ENCODE peak calls at places on chromosomes 16 and 17, in seven cellular contexts. N is DND-41; G is mammary epithelial cell; O is CD4-positive, alpha-beta T cell; D is heart left ventricle; P is heart right ventricle; J is GM12878. C is an unnamed sample.

GRCh38 chr17:77476920-77477805 is 336.4 kb downstream of the SEC14L1 start:
- DNase-seq in N (no peak), G (peak; percentile 98), O (no peak), D (peak; percentile 60), P (peak; percentile 52), J (no peak), C (no peak)

GRCh38 chr17:80842456-80843053 is 149.1 kb upstream of the CHMP6 start:
- DNase-seq in N (no peak), G (no peak), O (no peak), D (no peak), P (no peak), J (no peak), C (no peak)

GRCh38 chr16:49876716-49877129 is 20.8 kb upstream of the ZNF423 start:
- DNase-seq in N (no peak), G (no peak), O (no peak), D (peak; percentile 76), P (peak; percentile 84), J (no peak), C (no peak)

GRCh38 chr16:74601131-74601871 is 5.6 kb downstream of the GLG1 start:
- DNase-seq in N (peak; percentile 76), G (peak; percentile 37), O (peak; percentile 48), D (no peak), P (no peak), J (no peak), C (peak; percentile 24)

GRCh38 chr16:13940397-13940933 is 20.5 kb downstream of the ERCC4 start:
- DNase-seq in N (no peak), G (no peak), O (no peak), D (no peak), P (no peak), J (no peak), C (no peak)

GRCh38 chr16:71426069-71426879 is 15.6 kb downstream of the TLE7 start:
- DNase-seq in N (no peak), G (peak; percentile 99), O (peak; percentile 14), D (no peak), P (no peak), J (peak; percentile 67), C (no peak)

GRCh38 chr16:17457513-17457912 is 13.2 kb downstream of the XYLT1 start:
- DNase-seq in N (no peak), G (no peak), O (no peak), D (no peak), P (no peak), J (no peak), C (no peak)

GRCh38 chr16:82111944-82112343 is 58.1 kb downstream of the MPHOSPH6 start:
- DNase-seq in N (no peak), G (peak; percentile 99), O (no peak), D (no peak), P (no peak), J (no peak), C (no peak)

GRCh38 chr16:24721830-24722238 is 7.6 kb upstream of the TNRC6A start:
- DNase-seq in N (no peak), G (peak; percentile 93), O (peak; percentile 4), D (no peak), P (no peak), J (no peak), C (no peak)

GRCh38 chr17:10032142-10032541 is 127.1 kb upstream of the RCVRN start:
- DNase-seq in N (no peak), G (no peak), O (no peak), D (no peak), P (no peak), J (no peak), C (no peak)

GRCh38 chr16:70644763-70645597 is 1.4 kb upstream of the IL34 start:
- DNase-seq in N (no peak), G (no peak), O (no peak), D (no peak), P (no peak), J (no peak), C (no peak)

GRCh38 chr16:81521141-81521626 is 76.6 kb downstream of the CMIP start:
- DNase-seq in N (peak; percentile 64), G (no peak), O (peak; percentile 65), D (no peak), P (no peak), J (no peak), C (peak; percentile 76)

GRCh38 chr17:50421308-50422031 is 4.5 kb upstream of the ACSF2 start:
- DNase-seq in N (peak; percentile 42), G (no peak), O (no peak), D (no peak), P (no peak), J (no peak), C (no peak)

GRCh38 chr17:40059729-40060475 is 2.9 kb upstream of the THRA start:
- DNase-seq in N (no peak), G (no peak), O (no peak), D (no peak), P (no peak), J (no peak), C (no peak)

GRCh38 chr17:66760324-66760723 is 74.6 kb upstream of the CACNG5 start:
- DNase-seq in N (no peak), G (no peak), O (no peak), D (no peak), P (no peak), J (no peak), C (no peak)

GRCh38 chr16:85641776-85642176 is 28.7 kb downstream of the GSE1 start:
- DNase-seq in N (no peak), G (peak; percentile 15), O (no peak), D (no peak), P (peak; percentile 66), J (no peak), C (no peak)

GRCh38 chr16:62899737-62900136 is 863.5 kb upstream of the CDH8 start:
- DNase-seq in N (no peak), G (no peak), O (no peak), D (no peak), P (no peak), J (no peak), C (no peak)
- H3K9me3 ChIP-seq in N (no peaks in the 10 kb centered on the region), G (peaks cover 4% of the 10 kb centered on the region), O (peaks cover 10% of the 10 kb centered on the region), D (no peaks in the 10 kb centered on the region), P (no peaks in the 10 kb centered on the region), J (no peaks in the 10 kb centered on the region), C (no peaks in the 10 kb centered on the region)

GRCh38 chr16:10408824-10409381 is 23.0 kb downstream of the ATF7IP2 start:
- DNase-seq in N (peak; percentile 12), G (no peak), O (no peak), D (no peak), P (no peak), J (no peak), C (no peak)

GRCh38 chr16:10405386-10405939 is 19.6 kb downstream of the ATF7IP2 start:
- DNase-seq in N (no peak), G (no peak), O (no peak), D (peak; percentile 29), P (no peak), J (no peak), C (no peak)

GRCh38 chr16:10402975-10403374 is 17.1 kb downstream of the ATF7IP2 start:
- DNase-seq in N (no peak), G (no peak), O (no peak), D (no peak), P (no peak), J (no peak), C (no peak)
- H3K9me3 ChIP-seq in N (peaks cover 6% of the 10 kb centered on the region), G (no peaks in the 10 kb centered on the region), O (peaks cover 46% of the 10 kb centered on the region), D (peaks cover 5% of the 10 kb centered on the region), P (no peaks in the 10 kb centered on the region), J (peaks cover 15% of the 10 kb centered on the region), C (peaks cover 14% of the 10 kb centered on the region)

GRCh38 chr16:12293913-12294312 is 317.4 kb downstream of the SNX29 start:
- DNase-seq in N (no peak), G (no peak), O (no peak), D (no peak), P (no peak), J (no peak), C (no peak)
- H3K9me3 ChIP-seq in N (no peaks in the 10 kb centered on the region), G (no peaks in the 10 kb centered on the region), O (no peaks in the 10 kb centered on the region), D (no peaks in the 10 kb centered on the region), P (no peaks in the 10 kb centered on the region), J (peaks cover 1% of the 10 kb centered on the region), C (no peaks in the 10 kb centered on the region)

GRCh38 chr16:29730649-29731048 is 15.1 kb downstream of the C16orf54 start:
- DNase-seq in N (no peak), G (no peak), O (no peak), D (no peak), P (no peak), J (no peak), C (no peak)

GRCh38 chr16:29726845-29727379 is 18.9 kb downstream of the C16orf54 start:
- DNase-seq in N (no peak), G (no peak), O (no peak), D (no peak), P (no peak), J (no peak), C (no peak)

GRCh38 chr16:29729116-29729521 is 16.7 kb downstream of the C16orf54 start:
- DNase-seq in N (no peak), G (peak; percentile 25), O (no peak), D (no peak), P (no peak), J (no peak), C (no peak)

GRCh38 chr16:29727452-29727851 is 18.3 kb downstream of the C16orf54 start:
- DNase-seq in N (no peak), G (no peak), O (no peak), D (no peak), P (no peak), J (no peak), C (no peak)
- H3K9me3 ChIP-seq in N (no peaks in the 10 kb centered on the region), G (no peaks in the 10 kb centered on the region), O (no peaks in the 10 kb centered on the region), D (no peaks in the 10 kb centered on the region), P (no peaks in the 10 kb centered on the region), J (no peaks in the 10 kb centered on the region), C (no peaks in the 10 kb centered on the region)

DNA sequence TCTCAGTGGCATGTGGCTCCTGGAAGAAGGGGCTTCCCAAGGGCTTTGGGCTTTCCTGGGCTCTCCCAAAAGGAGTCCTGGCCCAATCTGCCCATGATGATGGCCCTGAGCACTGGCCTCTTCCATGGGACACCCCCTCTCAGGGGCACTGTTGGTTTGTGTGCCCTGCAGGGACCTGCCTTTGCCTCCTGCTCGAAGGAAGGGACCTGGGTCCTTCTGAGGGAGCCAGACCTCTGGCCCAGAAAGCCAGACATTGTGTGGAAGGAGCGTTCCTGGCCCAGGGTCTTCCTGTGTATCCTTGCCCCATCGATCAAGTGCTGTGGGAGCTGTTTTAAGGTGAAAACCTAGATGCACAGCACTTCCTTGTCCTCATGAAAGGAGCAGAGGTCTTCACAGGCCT is 1689.3 kb downstream of the TP53TG3F start:
- DNase-seq in N (no peak), G (no peak), O (no peak), D (no peak), P (no peak), J (no peak), C (no peak)
- H3K9me3 ChIP-seq in N (peaks cover 45% of the 10 kb centered on the region), G (peaks cover 19% of the 10 kb centered on the region), O (peaks cover 35% of the 10 kb centered on the region), D (no peaks in the 10 kb centered on the region), P (no peaks in the 10 kb centered on the region), J (no peaks in the 10 kb centered on the region), C (no peaks in the 10 kb centered on the region)

DNA sequence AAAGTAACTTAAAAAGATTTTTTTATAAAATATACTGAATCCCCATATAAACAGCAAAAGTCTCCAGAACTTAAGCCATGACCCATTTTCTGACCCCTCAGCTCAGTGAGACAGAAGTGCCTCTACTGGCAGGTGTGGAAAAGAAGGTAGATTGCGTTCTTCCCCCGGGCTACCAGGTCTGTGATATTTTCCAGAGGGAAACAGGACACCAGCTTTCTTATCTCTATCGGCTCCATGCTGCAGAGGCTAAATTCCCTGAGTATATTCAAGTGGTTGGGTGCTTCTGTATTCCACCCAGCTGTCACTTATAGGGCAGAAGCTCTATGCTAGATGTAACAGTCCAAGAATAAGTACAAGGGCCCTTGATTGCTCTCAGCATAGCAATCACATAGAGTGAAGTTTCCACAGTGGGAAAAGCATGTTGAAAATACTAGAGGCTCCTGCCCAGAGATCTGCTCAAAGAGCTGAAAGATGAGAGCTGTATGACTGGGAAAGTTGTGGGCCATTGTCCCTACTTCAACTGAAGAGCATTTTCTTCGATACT is 687.3 kb downstream of the CDH11 start:
- DNase-seq in N (no peak), G (no peak), O (no peak), D (no peak), P (no peak), J (no peak), C (no peak)
- H3K9me3 ChIP-seq in N (no peaks in the 10 kb centered on the region), G (no peaks in the 10 kb centered on the region), O (no peaks in the 10 kb centered on the region), D (no peaks in the 10 kb centered on the region), P (no peaks in the 10 kb centered on the region), J (no peaks in the 10 kb centered on the region), C (no peaks in the 10 kb centered on the region)